ENCODE peak calls at places on chromosomes 2 and 18, in seven cellular contexts. V is esophagus squamous epithelium; F is hippocampal formation; M is astrocyte of the spinal cord; A is Kasumi-1; T is upper lobe of right lung; W is effector CD4-positive, alpha-beta T cell. Y is an unnamed sample.

GRCh38 chr18:21598726-21599584 is 1.5 kb downstream of the ESCO1 start:
- DNase-seq in M (no peak), A (peak), W (no peak), F (no peak), V (no peak), T (no peak), Y (no peak)

GRCh38 chr2:26541401-26542193 is 63.7 kb upstream of the OTOF start:
- DNase-seq in F (no peak), M (no peak), A (no peak), W (no peak), T (no peak), V (no peak), Y (no peak)

GRCh38 chr2:5035134-5035533 is 657.0 kb upstream of the SOX11 start:
- DNase-seq in A (no peak), F (no peak), M (no peak), T (no peak), V (no peak), W (no peak), Y (no peak)

GRCh38 chr2:84713441-84713840 is 167.4 kb downstream of the TRABD2A start:
- DNase-seq in T (no peak), M (no peak), F (no peak), V (no peak), A (no peak), W (no peak), Y (no peak)

GRCh38 chr2:46657042-46657504 is 177.7 kb downstream of the TMEM247 start:
- DNase-seq in W (no peak), M (no peak), T (no peak), V (no peak), F (no peak), A (peak), Y (peak)

GRCh38 chr2:197248001-197248401 is 62.6 kb downstream of the ANKRD44 start:
- DNase-seq in W (no peak), M (no peak), A (no peak), F (no peak), V (no peak), T (no peak), Y (no peak)

GRCh38 chr2:168192839-168193616 is 54.4 kb downstream of the STK39 start:
- DNase-seq in W (peak), M (no peak), V (no peak), A (peak), T (no peak), F (no peak), Y (no peak)

GRCh38 chr2:238473014-238473413 is 46.3 kb downstream of the ASB1 start:
- DNase-seq in V (no peak), W (no peak), A (no peak), F (no peak), T (no peak), M (no peak), Y (no peak)

GRCh38 chr2:86238354-86238753 is 39.1 kb downstream of the MRPL35 start:
- DNase-seq in T (no peak), M (no peak), V (no peak), W (no peak), F (no peak), A (no peak), Y (no peak)

GRCh38 chr2:134773372-134774073 is 54.7 kb upstream of the TMEM163 start:
- DNase-seq in M (no peak), T (no peak), W (no peak), A (no peak), V (no peak), F (no peak), Y (no peak)

GRCh38 chr18:79366177-79367094 is 29.3 kb upstream of the NFATC1 start:
- DNase-seq in V (no peak), W (no peak), T (no peak), F (no peak), M (peak), A (no peak), Y (no peak)

GRCh38 chr2:203453858-203454451 is 81.1 kb downstream of the RAPH1 start:
- DNase-seq in A (peak), M (peak), F (peak), V (no peak), T (no peak), W (peak), Y (peak)

GRCh38 chr2:48315847-48316194 is 214.1 kb upstream of the STON1 start:
- DNase-seq in T (no peak), M (no peak), A (peak), W (peak), F (no peak), V (no peak), Y (no peak)

GRCh38 chr2:75055820-75056675 is 97.6 kb downstream of the POLE4 start:
- DNase-seq in V (no peak), W (no peak), T (no peak), A (no peak), M (peak), F (no peak), Y (peak)

GRCh38 chr2:85733121-85733960 is 20.4 kb upstream of the ATOH8 start:
- DNase-seq in F (no peak), W (no peak), T (no peak), M (no peak), A (no peak), V (no peak), Y (no peak)

GRCh38 chr18:6199777-6200176 is 214.9 kb downstream of the L3MBTL4 start:
- DNase-seq in W (no peak), V (no peak), M (no peak), F (no peak), A (no peak), T (no peak), Y (no peak)

GRCh38 chr2:69366-70344 is 23.4 kb upstream of the FAM110C start:
- DNase-seq in V (no peak), A (no peak), W (no peak), T (no peak), M (no peak), F (no peak), Y (no peak)

GRCh38 chr18:61892683-61893303 is at the start of gene RNF152:
- DNase-seq in M (peak), T (peak), W (peak), A (peak), V (no peak), F (no peak), Y (no peak)

GRCh38 chr2:70709275-70709674 is 58.7 kb downstream of the ADD2 start:
- DNase-seq in F (no peak), W (no peak), T (no peak), M (no peak), V (no peak), A (no peak), Y (no peak)

GRCh38 chr2:163800889-163801498 is 65.2 kb upstream of the FIGN start:
- DNase-seq in F (no peak), W (no peak), A (no peak), M (peak), V (no peak), T (no peak), Y (no peak)

GRCh38 chr18:3012306-3012919 is 531 bp downstream of the LPIN2 start:
- DNase-seq in F (peak), V (no peak), A (peak), M (peak), T (peak), W (peak), Y (no peak)

GRCh38 chr2:221571391-221572179 is 519 bp downstream of the EPHA4 start:
- DNase-seq in M (peak), F (no peak), T (peak), V (no peak), W (peak), A (no peak), Y (no peak)

GRCh38 chr2:239459581-239459980 is 58.8 kb upstream of the HDAC4 start:
- DNase-seq in M (no peak), A (no peak), W (no peak), V (no peak), T (peak), F (no peak), Y (no peak)

GRCh38 chr2:107669335-107669734 is 157.4 kb upstream of the RGPD4 start:
- DNase-seq in A (no peak), W (no peak), F (peak), M (peak), T (no peak), V (no peak), Y (no peak)

GRCh38 chr2:29317077-29317517 is 201.9 kb downstream of the CLIP4 start:
- DNase-seq in M (peak), T (no peak), F (no peak), V (no peak), A (peak), W (no peak), Y (no peak)

GRCh38 chr2:191020742-191021381 is 6.9 kb upstream of the STAT1 start:
- DNase-seq in M (peak), F (no peak), T (no peak), A (peak), W (no peak), V (no peak), Y (no peak)

GRCh38 chr2:9803023-9803805 is 40.1 kb upstream of the TAF1B start:
- DNase-seq in W (no peak), A (no peak), M (no peak), T (no peak), V (no peak), F (no peak), Y (no peak)

GRCh38 chr2:83528746-83529145 is 930.3 kb downstream of the SUCLG1 start:
- DNase-seq in W (no peak), A (no peak), V (no peak), F (no peak), M (no peak), T (no peak), Y (no peak)

GRCh38 chr2:189577108-189577507 is 3.5 kb downstream of the SLC40A1 start:
- DNase-seq in T (no peak), F (no peak), W (no peak), M (no peak), V (no peak), A (no peak), Y (no peak)

GRCh38 chr2:27932396-27932795 is 41.9 kb downstream of the BABAM2 start:
- DNase-seq in W (no peak), F (no peak), A (no peak), V (no peak), M (peak), T (no peak), Y (no peak)

GRCh38 chr2:70994055-70994444 is 623 bp downstream of the TEX261 start:
- DNase-seq in T (peak), M (peak), F (no peak), W (no peak), V (no peak), A (no peak), Y (no peak)

GRCh38 chr18:3595282-3596273 is 145.6 kb downstream of the TGIF1 start:
- DNase-seq in M (peak), A (peak), V (no peak), T (no peak), F (no peak), W (peak), Y (no peak)

GRCh38 chr2:231196592-231196991 is 1.8 kb upstream of the ARMC9 start:
- DNase-seq in M (no peak), V (no peak), T (no peak), W (no peak), A (no peak), F (no peak), Y (no peak)

GRCh38 chr2:240732911-240733622 is 41.4 kb downstream of the AQP12A start:
- DNase-seq in A (no peak), M (no peak), T (no peak), F (no peak), V (no peak), W (no peak), Y (no peak)

GRCh38 chr2:239113164-239113563 is 265.3 kb downstream of the TWIST2 start:
- DNase-seq in A (peak), W (no peak), T (no peak), V (no peak), M (peak), F (no peak), Y (no peak)

GRCh38 chr2:100235098-100235497 is 87.2 kb downstream of the LONRF2 start:
- DNase-seq in A (no peak), M (peak), V (no peak), F (no peak), W (no peak), T (no peak), Y (no peak)